ENCODE peak calls at places on chromosome 14, in six cellular contexts. K is neural progenitor cell, Z is mesendoderm, X is mammary epithelial cell, G is IMR-90, N is hepatocyte. I is an unnamed sample.

GRCh38 chr14:95677168-95677835 is 8.9 kb upstream of the TCL1B start:
- DNase-seq in N (no peak), K (no peak), X (no peak), Z (no peak), G (no peak), I (no peak)

GRCh38 chr14:71659165-71659564 is 273.1 kb upstream of the RGS6 start:
- DNase-seq in X (peak), Z (peak), N (no peak), G (peak), K (no peak), I (no peak)

GRCh38 chr14:99515301-99516155 is 34.3 kb downstream of the CCNK start:
- DNase-seq in K (no peak), Z (no peak), G (no peak), N (peak), X (no peak), I (peak)

GRCh38 chr14:24674204-24674970 is 40.4 kb upstream of the GZMB start:
- DNase-seq in G (no peak), N (no peak), X (no peak), Z (no peak), K (no peak), I (no peak)

GRCh38 chr14:37083599-37083998 is 88.8 kb downstream of the SLC25A21 start:
- DNase-seq in G (no peak), N (no peak), Z (no peak), K (no peak), X (no peak), I (peak)

GRCh38 chr14:45066667-45067066 is 17.2 kb upstream of the PRPF39 start:
- DNase-seq in K (no peak), G (no peak), N (no peak), Z (no peak), X (no peak), I (no peak)

GRCh38 chr14:105500036-105500725 is 9.1 kb downstream of the TEDC1 start:
- DNase-seq in X (no peak), N (no peak), K (no peak), G (no peak), Z (no peak), I (peak)

GRCh38 chr14:105026033-105026785 is 5.3 kb upstream of the CDCA4 start:
- DNase-seq in X (peak), K (no peak), G (peak), Z (no peak), N (no peak), I (no peak)

GRCh38 chr14:94801225-94801624 is 31.3 kb upstream of the GSC start:
- DNase-seq in N (no peak), G (no peak), Z (no peak), X (no peak), K (no peak), I (no peak)

GRCh38 chr14:85071447-85071846 is 458.5 kb upstream of the FLRT2 start:
- DNase-seq in Z (peak), G (no peak), N (no peak), K (no peak), X (no peak), I (no peak)

GRCh38 chr14:56608682-56609081 is 29.1 kb downstream of the TMEM260 start:
- DNase-seq in X (peak), G (peak), N (no peak), K (no peak), Z (peak), I (no peak)

GRCh38 chr14:59032821-59033220 is 155.6 kb upstream of the DAAM1 start:
- DNase-seq in K (no peak), X (no peak), G (no peak), N (no peak), Z (peak), I (peak)

GRCh38 chr14:87102979-87103378 is 890.0 kb downstream of the GALC start:
- DNase-seq in Z (peak), X (no peak), G (peak), N (peak), K (no peak), I (no peak)

GRCh38 chr14:73753043-73753886 is 39.1 kb upstream of the PNMA1 start:
- DNase-seq in K (no peak), G (no peak), X (no peak), Z (peak), N (peak), I (peak)

GRCh38 chr14:72678360-72678759 is 215.5 kb downstream of the DPF3 start:
- DNase-seq in Z (no peak), X (no peak), G (peak), K (no peak), N (no peak), I (peak)

GRCh38 chr14:100302616-100303015 is 3.6 kb downstream of the SLC25A29 start:
- DNase-seq in G (no peak), N (no peak), K (no peak), Z (no peak), X (no peak), I (peak)

GRCh38 chr14:100288382-100289185 is 17.7 kb downstream of the SLC25A29 start:
- DNase-seq in Z (no peak), G (peak), X (no peak), N (no peak), K (no peak), I (peak)

GRCh38 chr14:55847766-55848165 is 267.8 kb downstream of the KTN1 start:
- DNase-seq in X (no peak), G (peak), Z (no peak), K (no peak), N (no peak), I (no peak)

GRCh38 chr14:48788771-48789170 is 797.4 kb downstream of the RPS29 start:
- DNase-seq in X (no peak), N (no peak), G (no peak), K (no peak), Z (no peak), I (no peak)

GRCh38 chr14:23154876-23155587 is 28.4 kb downstream of the SLC7A8 start:
- DNase-seq in X (peak), G (peak), Z (peak), N (peak), K (peak), I (peak)

GRCh38 chr14:60266021-60266937 is 17.3 kb downstream of the PPM1A start:
- DNase-seq in N (no peak), Z (peak), X (peak), G (no peak), K (peak), I (no peak)

GRCh38 chr14:56801920-56802319 is 8.4 kb downstream of the OTX2 start:
- DNase-seq in K (no peak), Z (no peak), G (no peak), N (no peak), X (no peak), I (no peak)

GRCh38 chr14:58638231-58639205 is 756 bp downstream of the DACT1 start:
- DNase-seq in G (peak), X (peak), N (peak), Z (peak), K (peak), I (peak)

GRCh38 chr14:94014375-94014774 is 11.8 kb upstream of the OTUB2 start:
- DNase-seq in Z (no peak), K (no peak), N (no peak), X (no peak), G (no peak), I (peak)

GRCh38 chr14:35079742-35080141 is 33.7 kb downstream of the FAM177A1 start:
- DNase-seq in K (no peak), N (no peak), X (no peak), Z (no peak), G (no peak), I (no peak)

GRCh38 chr14:50233335-50234250 is 2.2 kb upstream of the SOS2 start:
- DNase-seq in N (no peak), X (no peak), G (no peak), K (no peak), Z (no peak), I (no peak)

GRCh38 chr14:99604766-99605298 is 825 bp upstream of the CCDC85C start:
- DNase-seq in Z (peak), K (peak), N (peak), G (peak), X (peak), I (peak)

GRCh38 chr14:53880761-53881160 is 75.9 kb downstream of the BMP4 start:
- DNase-seq in N (no peak), G (no peak), X (no peak), Z (no peak), K (no peak), I (no peak)

GRCh38 chr14:71776463-71777359 is 155.5 kb upstream of the RGS6 start:
- DNase-seq in G (peak), X (no peak), Z (peak), N (no peak), K (peak), I (peak)

GRCh38 chr14:31029016-31029970 is 3.1 kb upstream of the STRN3 start:
- DNase-seq in Z (peak), N (no peak), K (no peak), G (no peak), X (no peak), I (peak)

GRCh38 chr14:20681348-20682126 is 2.8 kb upstream of the RNASE4 start:
- DNase-seq in X (peak), Z (peak), N (peak), K (peak), G (peak), I (peak)

GRCh38 chr14:85416771-85417170 is 113.2 kb upstream of the FLRT2 start:
- DNase-seq in N (peak), X (peak), Z (no peak), G (peak), K (no peak), I (peak)

GRCh38 chr14:28719130-28719529 is 47.5 kb upstream of the FOXG1 start:
- DNase-seq in G (no peak), K (no peak), Z (no peak), X (peak), N (no peak), I (no peak)

GRCh38 chr14:59534361-59534987 is 42.1 kb downstream of the CCDC175 start:
- DNase-seq in N (no peak), X (no peak), G (peak), Z (no peak), K (no peak), I (no peak)

GRCh38 chr14:100303179-100303578 is 3.1 kb downstream of the SLC25A29 start:
- DNase-seq in K (peak), Z (no peak), N (no peak), G (no peak), X (no peak), I (peak)

GRCh38 chr14:33402604-33403003 is 463.9 kb downstream of the NPAS3 start:
- DNase-seq in X (no peak), Z (no peak), N (no peak), K (no peak), G (no peak), I (no peak)

GRCh38 chr14:103628221-103628683 is 759 bp upstream of the KLC1 start:
- DNase-seq in X (peak), K (peak), N (peak), G (peak), Z (peak), I (peak)

DNA sequence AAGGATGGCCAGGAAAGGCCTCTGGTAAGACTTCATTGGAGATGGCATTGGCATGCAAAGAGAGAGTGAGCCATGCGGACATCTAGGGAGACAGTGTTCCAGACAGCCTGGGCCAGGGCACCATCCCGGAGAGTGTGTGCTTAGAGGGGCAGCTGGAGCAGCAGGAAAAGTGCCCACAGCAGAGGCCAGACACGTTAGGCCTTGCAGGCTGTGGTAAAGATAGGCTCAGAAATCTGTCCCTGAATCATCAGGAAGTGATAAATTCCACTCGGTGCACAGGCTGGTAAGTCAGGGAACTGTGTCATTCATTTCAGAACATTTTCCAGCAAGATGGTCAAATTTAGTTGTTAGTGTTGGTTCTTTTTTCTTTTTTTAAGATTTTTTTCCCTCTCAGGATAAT is 8.8 kb downstream of the GALNT16 start:
- DNase-seq in N (no peak), Z (no peak), K (no peak), G (peak), X (peak), I (no peak)
- H3K4me2 ChIP-seq in N (no peak), Z (no peak), K (no peak), G (no peak), X (no peak), I (peak)

GRCh38 chr14:68552597-68552996 is 240.3 kb downstream of the ZFP36L1 start:
- DNase-seq in Z (no peak), N (no peak), G (peak), K (no peak), X (peak), I (no peak)
- H3K4me2 ChIP-seq in Z (no peak), N (no peak), G (no peak), K (no peak), X (no peak), I (no peak)

DNA sequence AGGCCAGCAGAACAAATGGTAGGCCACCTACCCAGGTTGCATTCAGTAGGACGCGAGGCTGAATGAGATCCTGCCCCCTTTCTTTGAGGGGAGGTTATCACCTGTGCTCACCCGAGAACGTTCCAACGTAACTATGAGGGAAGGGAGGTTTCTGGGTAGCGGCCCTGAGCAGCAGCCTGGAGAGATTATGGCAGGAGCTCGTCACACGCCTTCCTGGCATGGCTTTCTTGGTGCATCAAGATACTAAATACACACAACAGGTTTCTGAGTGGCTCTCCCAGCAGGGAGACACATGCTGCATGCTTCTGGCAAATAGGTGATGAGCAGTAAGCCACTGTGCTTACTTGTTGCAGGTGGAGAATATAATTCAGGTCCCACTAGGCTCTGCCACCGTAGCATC is 147.7 kb downstream of the CALM1 start:
- DNase-seq in G (no peak), X (no peak), K (no peak), N (no peak), Z (no peak), I (no peak)
- H3K4me2 ChIP-seq in G (no peak), X (no peak), K (no peak), N (no peak), Z (no peak), I (no peak)

GRCh38 chr14:68182492-68182891 is 362.9 kb downstream of the RAD51B start:
- DNase-seq in N (no peak), G (no peak), Z (no peak), K (no peak), X (no peak), I (no peak)
- H3K4me2 ChIP-seq in N (no peak), G (no peak), Z (no peak), K (no peak), X (no peak), I (no peak)

GRCh38 chr14:38252066-38252710 is 3.7 kb downstream of the CLEC14A start:
- DNase-seq in N (no peak), Z (no peak), X (no peak), K (no peak), G (no peak), I (no peak)

GRCh38 chr14:38255673-38256357 is at the start of gene CLEC14A:
- DNase-seq in Z (peak), K (peak), X (no peak), N (peak), G (no peak), I (no peak)

GRCh38 chr14:38255408-38255672 is 553 bp downstream of the CLEC14A start:
- DNase-seq in G (no peak), K (no peak), N (peak), X (no peak), Z (no peak), I (peak)

GRCh38 chr14:38256358-38256840 is 506 bp upstream of the CLEC14A start:
- DNase-seq in G (peak), N (no peak), Z (peak), K (peak), X (no peak), I (no peak)

DNA sequence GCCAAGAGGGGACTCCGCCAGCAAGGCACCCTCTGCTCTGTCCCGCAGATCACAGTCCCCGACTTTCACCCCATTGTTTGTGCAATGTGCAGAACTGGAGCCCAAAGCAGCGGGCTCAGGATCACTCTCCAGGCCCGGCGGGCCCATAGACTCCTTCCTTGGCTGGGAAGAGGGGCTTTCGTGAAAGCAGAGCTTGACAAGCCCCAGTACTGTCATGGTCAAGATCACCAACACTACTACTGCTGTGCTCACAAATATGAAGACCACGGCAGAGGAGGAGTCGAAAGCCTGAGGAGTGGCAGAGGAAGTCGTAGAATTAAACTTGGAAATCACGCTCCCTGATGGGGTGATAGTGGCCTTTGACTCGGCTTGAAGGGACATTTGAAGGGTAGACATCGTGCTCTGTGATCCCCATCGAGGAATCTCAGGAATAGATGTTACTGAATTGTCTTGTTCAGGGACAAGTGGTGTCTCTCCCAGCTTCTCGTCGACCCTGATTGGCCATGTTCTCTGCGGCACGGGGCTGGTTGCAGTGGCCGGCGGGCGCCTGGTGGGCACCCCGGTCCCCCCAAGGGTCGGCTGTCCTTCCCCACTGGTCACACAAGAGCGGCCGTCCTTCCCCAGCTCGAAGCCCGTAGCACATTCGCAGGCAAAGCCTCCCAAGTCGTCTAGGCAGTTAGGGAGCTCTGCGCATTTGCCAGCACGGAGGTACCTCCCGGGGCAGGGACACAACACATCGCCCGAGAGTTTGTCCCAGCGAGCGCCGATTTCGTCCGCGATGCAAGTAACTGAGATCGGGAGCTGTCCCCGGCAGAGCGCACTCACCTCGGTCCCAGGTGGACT is 1.1 kb downstream of the CLEC14A start:
- DNase-seq in N (no peak), G (no peak), Z (peak), K (peak), X (no peak), I (no peak)
- H3K4me2 ChIP-seq in N (peak), G (peak), Z (peak), K (peak), X (no peak), I (peak)

GRCh38 chr14:77337880-77338279 is 17.0 kb downstream of the GSTZ1 start:
- DNase-seq in K (no peak), G (no peak), Z (no peak), N (no peak), X (no peak), I (no peak)

GRCh38 chr14:77342726-77343397 is 22.0 kb downstream of the GSTZ1 start:
- DNase-seq in K (no peak), G (peak), Z (peak), N (no peak), X (no peak), I (no peak)

GRCh38 chr14:77340389-77340788 is 19.6 kb downstream of the GSTZ1 start:
- DNase-seq in K (no peak), Z (no peak), X (no peak), G (no peak), N (no peak), I (no peak)

GRCh38 chr14:77339407-77339806 is 18.6 kb downstream of the GSTZ1 start:
- DNase-seq in K (no peak), N (no peak), X (peak), G (peak), Z (no peak), I (peak)

DNA sequence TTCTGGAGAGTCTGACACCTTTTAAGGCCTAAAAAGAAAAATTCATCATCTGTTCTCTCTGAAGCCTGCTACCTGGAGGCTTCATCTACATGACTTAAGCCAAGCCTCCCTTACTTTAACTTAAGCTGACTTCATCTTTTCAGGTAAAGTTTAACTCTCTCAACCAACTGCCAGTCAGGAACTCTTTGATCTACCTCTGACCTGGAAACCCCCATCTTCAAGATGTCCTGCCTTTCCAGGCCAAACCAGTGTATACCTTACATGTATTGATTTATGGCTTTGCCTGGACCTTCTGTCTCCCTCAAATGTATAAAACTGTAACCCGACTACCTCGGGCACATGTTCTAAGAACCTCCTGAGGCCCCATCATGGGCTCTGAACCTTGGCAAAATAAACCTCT is 17.5 kb downstream of the GSTZ1 start:
- DNase-seq in N (no peak), G (no peak), K (no peak), Z (no peak), X (no peak), I (no peak)
- H3K4me2 ChIP-seq in N (no peak), G (no peak), K (no peak), Z (no peak), X (no peak), I (no peak)